ENCODE peak calls at places on chromosome 15, in four cellular contexts. O is stomach; U is LHCN-M2; T is stimulated activated CD4-positive, alpha-beta T cell treated with anti-CD3 and anti-CD28 coated beads, Interleukin-1b, Interleukin-23, amount 100 ng/mL, for 4 hours. A is an unnamed sample.

GRCh38 chr15:60793656-60794055 is 314.7 kb upstream of the ICE2 start:
- DNase-seq in U (no peak), T (no peak), O (no peak), A (no peak)

GRCh38 chr15:98850991-98851776 is 156.4 kb downstream of the PGPEP1L start:
- DNase-seq in T (peak), U (peak), O (peak), A (peak)

GRCh38 chr15:76196286-76196948 is 114.9 kb downstream of the ETFA start:
- DNase-seq in U (peak), T (no peak), O (peak), A (peak)

GRCh38 chr15:85306946-85307686 is 73.3 kb upstream of the AKAP13 start:
- DNase-seq in U (no peak), O (peak), T (no peak), A (no peak)

GRCh38 chr15:98787936-98788757 is 139.8 kb downstream of the IGF1R start:
- DNase-seq in O (no peak), U (no peak), T (no peak), A (peak)

GRCh38 chr15:68231102-68231818 is 1.7 kb upstream of the CLN6 start:
- DNase-seq in T (no peak), U (no peak), O (peak), A (no peak)

GRCh38 chr15:27256446-27256845 is 285.5 kb downstream of the GABRG3 start:
- DNase-seq in T (no peak), U (no peak), O (no peak), A (no peak)

GRCh38 chr15:39381517-39381916 is 199.4 kb upstream of the THBS1 start:
- DNase-seq in T (no peak), U (peak), O (no peak), A (peak)

GRCh38 chr15:37789881-37790280 is 144.6 kb upstream of the TMCO5A start:
- DNase-seq in O (no peak), U (peak), T (no peak), A (peak)

GRCh38 chr15:88391700-88392099 is 75.5 kb downstream of the MRPL46 start:
- DNase-seq in U (no peak), O (no peak), T (no peak), A (no peak)

GRCh38 chr15:99021669-99022068 is 14.1 kb upstream of the PGPEP1L start:
- DNase-seq in U (no peak), O (no peak), T (no peak), A (no peak)